ENCODE peak calls at places on chromosome 21, in eight cellular contexts. I is H7, W is skeletal muscle cell, J is HepG2, T is fibroblast of mammary gland, L is dorsolateral prefrontal cortex, Y is cardiac fibroblast, D is GM23338. Q is an unnamed sample.

GRCh38 chr21:45308211-45309068 is 20.7 kb upstream of the POFUT2 start:
- DNase-seq in I (peak; percentile 65), W (peak; percentile 80), J (peak; percentile 87), T (peak; percentile 93), L (peak; percentile 40), Y (peak; percentile 78), D (no peak), Q (no peak)

GRCh38 chr21:33642896-33643657 is 776 bp downstream of the ITSN1 start:
- DNase-seq in I (peak; percentile 65), W (no peak), J (no peak), T (peak; percentile 26), L (peak; percentile 53), Y (peak; percentile 32), D (peak; percentile 64), Q (no peak)

GRCh38 chr21:35606578-35606977 is 453.7 kb downstream of the SETD4 start:
- DNase-seq in I (no peak), W (no peak), J (no peak), T (peak; percentile 40), L (no peak), Y (no peak), D (no peak), Q (no peak)

GRCh38 chr21:45366476-45366875 is 38.5 kb upstream of the COL18A1 start:
- DNase-seq in I (no peak), W (no peak), J (no peak), T (no peak), L (no peak), Y (no peak), D (no peak), Q (no peak)

GRCh38 chr21:37904879-37905278 is 11.4 kb downstream of the KCNJ6 start:
- DNase-seq in I (no peak), W (no peak), J (no peak), T (peak; percentile 14), L (no peak), Y (no peak), D (no peak), Q (no peak)

GRCh38 chr21:35677298-35677841 is 383.0 kb downstream of the SETD4 start:
- DNase-seq in I (no peak), W (no peak), J (peak; percentile 8), T (no peak), L (no peak), Y (no peak), D (no peak), Q (no peak)

GRCh38 chr21:36478207-36478701 is 1.7 kb downstream of the CLDN14 start:
- DNase-seq in I (no peak), W (peak; percentile 52), J (no peak), T (peak; percentile 81), L (no peak), Y (peak; percentile 61), D (no peak), Q (peak; percentile 66)

GRCh38 chr21:45818904-45819285 is 162.7 kb upstream of the COL6A1 start:
- DNase-seq in I (peak; percentile 25), W (peak; percentile 96), J (peak; percentile 73), T (peak; percentile 97), L (no peak), Y (peak; percentile 65), D (no peak), Q (peak; percentile 40)

GRCh38 chr21:45642122-45642813 is 1.3 kb upstream of the PCBP3 start:
- DNase-seq in I (peak; percentile 85), W (no peak), J (no peak), T (no peak), L (no peak), Y (peak; percentile 20), D (peak; percentile 45), Q (no peak)

GRCh38 chr21:28540514-28540913 is 452.2 kb downstream of the LTN1 start:
- DNase-seq in I (no peak), W (no peak), J (no peak), T (peak; percentile 76), L (no peak), Y (peak; percentile 48), D (no peak), Q (peak; percentile 55)

GRCh38 chr21:36134820-36135390 is at the start of gene CBR3:
- DNase-seq in I (peak; percentile 86), W (no peak), J (no peak), T (peak; percentile 37), L (peak; percentile 68), Y (peak; percentile 76), D (peak; percentile 43), Q (no peak)

GRCh38 chr21:45306832-45307571 is 19.3 kb upstream of the POFUT2 start:
- DNase-seq in I (peak; percentile 67), W (peak; percentile 93), J (peak; percentile 75), T (peak; percentile 93), L (peak; percentile 95), Y (peak; percentile 94), D (no peak), Q (no peak)

GRCh38 chr21:19256934-19257660 is 853.5 kb upstream of the TMPRSS15 start:
- DNase-seq in I (no peak), W (no peak), J (no peak), T (no peak), L (no peak), Y (no peak), D (peak; percentile 38), Q (no peak)

GRCh38 chr21:22224261-22224660 is 1226.1 kb downstream of the NCAM2 start:
- DNase-seq in I (no peak), W (no peak), J (no peak), T (no peak), L (no peak), Y (no peak), D (no peak), Q (no peak)

GRCh38 chr21:45540601-45540970 is 1.7 kb downstream of the SLC19A1 start:
- DNase-seq in I (peak; percentile 52), W (no peak), J (no peak), T (no peak), L (no peak), Y (no peak), D (no peak), Q (no peak)

GRCh38 chr21:46645840-46646239 is 10.4 kb downstream of the PRMT2 start:
- DNase-seq in I (no peak), W (no peak), J (no peak), T (no peak), L (no peak), Y (no peak), D (no peak), Q (no peak)

GRCh38 chr21:44758781-44759627 is 42.6 kb downstream of the UBE2G2 start:
- DNase-seq in I (peak; percentile 80), W (no peak), J (no peak), T (no peak), L (no peak), Y (no peak), D (no peak), Q (no peak)

GRCh38 chr21:23127973-23128372 is 2129.8 kb downstream of the NCAM2 start:
- DNase-seq in I (no peak), W (no peak), J (no peak), T (no peak), L (no peak), Y (no peak), D (peak; percentile 66), Q (no peak)

GRCh38 chr21:45427331-45428271 is 22.6 kb downstream of the COL18A1 start:
- DNase-seq in I (peak; percentile 94), W (peak; percentile 85), J (peak; percentile 93), T (peak; percentile 99), L (no peak), Y (peak; percentile 90), D (peak; percentile 71), Q (peak; percentile 79)

GRCh38 chr21:28798798-28799197 is 193.9 kb downstream of the LTN1 start:
- DNase-seq in I (no peak), W (no peak), J (no peak), T (peak; percentile 34), L (no peak), Y (peak; percentile 51), D (no peak), Q (no peak)

GRCh38 chr21:33368124-33368523 is 35.1 kb upstream of the IFNGR2 start:
- DNase-seq in I (no peak), W (no peak), J (no peak), T (no peak), L (no peak), Y (no peak), D (no peak), Q (no peak)

GRCh38 chr21:37060296-37060695 is 12.6 kb downstream of the PIGP start:
- DNase-seq in I (peak; percentile 66), W (peak; percentile 96), J (peak; percentile 89), T (peak; percentile 99), L (no peak), Y (peak; percentile 94), D (peak; percentile 80), Q (peak; percentile 88)

GRCh38 chr21:44574457-44575306 is 1.2 kb downstream of the KRTAP10-4 start:
- DNase-seq in I (peak; percentile 78), W (no peak), J (peak; percentile 86), T (no peak), L (no peak), Y (no peak), D (peak; percentile 47), Q (no peak)

GRCh38 chr21:33268736-33269441 is 2.7 kb downstream of the IL10RB start:
- DNase-seq in I (no peak), W (no peak), J (peak; percentile 29), T (no peak), L (no peak), Y (no peak), D (no peak), Q (no peak)

GRCh38 chr21:46078322-46078981 is 19.5 kb upstream of the COL6A2 start:
- DNase-seq in I (peak; percentile 52), W (no peak), J (no peak), T (peak; percentile 87), L (no peak), Y (no peak), D (no peak), Q (no peak)

GRCh38 chr21:15051652-15052554 is 12.9 kb downstream of the NRIP1 start:
- DNase-seq in I (no peak), W (no peak), J (no peak), T (peak; percentile 54), L (no peak), Y (peak; percentile 45), D (no peak), Q (no peak)
- H3K4me3 ChIP-seq in I (no peak overlapping the region), W (no peak overlapping the region), J (no peak overlapping the region), T (no peak overlapping the region), L (no peak overlapping the region), Y (no peak overlapping the region), D (no peak overlapping the region), Q (no peak overlapping the region)

GRCh38 chr21:42674351-42674940 is 21.0 kb downstream of the PDE9A start:
- DNase-seq in I (peak; percentile 93), W (peak; percentile 21), J (no peak), T (peak; percentile 39), L (no peak), Y (peak; percentile 39), D (peak; percentile 72), Q (no peak)
- H3K4me3 ChIP-seq in I (no peak overlapping the region), W (no peak overlapping the region), J (no peak overlapping the region), T (no peak overlapping the region), L (no peak overlapping the region), Y (no peak overlapping the region), D (no peak overlapping the region), Q (no peak overlapping the region)

DNA sequence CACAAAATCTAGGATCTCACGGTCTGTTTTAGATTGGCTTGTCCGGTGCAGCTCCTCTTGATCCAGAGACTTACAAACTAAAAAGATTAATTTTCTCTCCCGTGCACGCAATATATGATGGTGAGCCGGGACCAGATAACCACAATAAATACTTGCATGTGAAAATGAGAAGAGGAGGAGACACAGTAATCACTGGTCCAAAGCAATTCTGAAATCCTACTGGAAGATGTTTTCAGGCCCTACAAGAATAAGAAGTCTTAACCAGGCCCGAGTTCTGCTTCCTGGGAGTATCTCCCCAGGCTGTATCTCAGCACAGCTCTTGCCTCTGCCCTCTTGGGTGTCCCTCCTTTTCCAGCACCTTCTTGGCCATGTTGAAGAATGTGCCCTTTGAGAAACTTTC is 1.0 kb upstream of the WDR4 start:
- DNase-seq in I (no peak), W (no peak), J (no peak), T (no peak), L (no peak), Y (no peak), D (no peak), Q (no peak)
- H3K4me3 ChIP-seq in I (peak overlapping the region; percentile 98), W (peak overlapping the region; percentile 98), J (peak overlapping the region; percentile 87), T (peak overlapping the region; percentile 91), L (peak overlapping the region; percentile 99), Y (no peak overlapping the region), D (peak overlapping the region; percentile 89), Q (no peak overlapping the region)

GRCh38 chr21:31343030-31343510 is 991 bp downstream of the TIAM1 start:
- DNase-seq in I (no peak), W (no peak), J (no peak), T (no peak), L (no peak), Y (no peak), D (no peak), Q (no peak)
- H3K4me3 ChIP-seq in I (peak overlapping the region; percentile 62), W (peak overlapping the region; percentile 73), J (no peak overlapping the region), T (peak overlapping the region; percentile 63), L (peak overlapping the region; percentile 71), Y (peak overlapping the region; percentile 55), D (peak overlapping the region; percentile 82), Q (no peak overlapping the region)

Q was measured in BJ.